ENCODE peak calls at places on chromosomes 5 and 9, in seven cellular contexts. I, F, N, Q, M, J and X are unnamed samples.

GRCh38 chr9:116312221-116312620 is 158.6 kb downstream of the PAPPA start:
- DNase-seq in I (no peak), F (no peak), N (no peak), Q (no peak), M (no peak), J (no peak), X (no peak)

GRCh38 chr5:53730938-53731337 is 170.5 kb downstream of the NDUFS4 start:
- DNase-seq in I (no peak), F (no peak), N (no peak), Q (no peak), M (no peak), J (no peak), X (no peak)

GRCh38 chr5:18314192-18314778 is 680.0 kb downstream of the TAF11L14 start:
- DNase-seq in I (no peak), F (no peak), N (peak), Q (no peak), M (no peak), J (peak), X (peak)

GRCh38 chr5:4511996-4512656 is 628.0 kb upstream of the ADAMTS16 start:
- DNase-seq in I (peak), F (peak), N (no peak), Q (no peak), M (no peak), J (peak), X (peak)

GRCh38 chr5:129904667-129905466 is 602 bp downstream of the CHSY3 start:
- DNase-seq in I (no peak), F (no peak), N (no peak), Q (no peak), M (no peak), J (no peak), X (peak)

GRCh38 chr5:10539685-10539998 is 24.2 kb upstream of the ANKRD33B start:
- DNase-seq in I (no peak), F (no peak), N (no peak), Q (no peak), M (no peak), J (no peak), X (no peak)

GRCh38 chr5:178247481-178248456 is 15.2 kb upstream of the PHYKPL start:
- DNase-seq in I (no peak), F (no peak), N (no peak), Q (no peak), M (no peak), J (no peak), X (peak)

GRCh38 chr5:82388186-82388585 is 110.0 kb upstream of the RPS23 start:
- DNase-seq in I (no peak), F (no peak), N (no peak), Q (no peak), M (no peak), J (no peak), X (no peak)

GRCh38 chr5:43041669-43042175 is 1.6 kb upstream of the ANXA2R start:
- DNase-seq in I (no peak), F (peak), N (no peak), Q (no peak), M (no peak), J (peak), X (no peak)

GRCh38 chr5:37888476-37888875 is 48.6 kb upstream of the GDNF start:
- DNase-seq in I (no peak), F (no peak), N (no peak), Q (no peak), M (no peak), J (no peak), X (no peak)

GRCh38 chr5:109347252-109347888 is 62.4 kb downstream of the PJA2 start:
- DNase-seq in I (no peak), F (no peak), N (no peak), Q (no peak), M (no peak), J (no peak), X (peak)

GRCh38 chr9:72772641-72773040 is 180.2 kb downstream of the ALDH1A1 start:
- DNase-seq in I (no peak), F (no peak), N (no peak), Q (no peak), M (no peak), J (no peak), X (no peak)

GRCh38 chr5:5891350-5891749 is 468.9 kb downstream of the ICE1 start:
- DNase-seq in I (no peak), F (no peak), N (no peak), Q (no peak), M (no peak), J (peak), X (no peak)

GRCh38 chr5:5404376-5404775 is 18.1 kb upstream of the ICE1 start:
- DNase-seq in I (no peak), F (no peak), N (no peak), Q (no peak), M (no peak), J (no peak), X (no peak)

GRCh38 chr5:160230686-160231527 is 1.6 kb downstream of the FABP6 start:
- DNase-seq in I (no peak), F (no peak), N (no peak), Q (no peak), M (peak), J (no peak), X (no peak)
- TF ChIP-seq YY1 in I (no peak), F (no peak), N (no peak), Q (no peak), M (no peak), J (no peak), X (no peak)

GRCh38 chr9:129208191-129209091 is 30.4 kb upstream of the IER5L start:
- DNase-seq in I (peak), F (no peak), N (no peak), Q (peak), M (no peak), J (peak), X (no peak)
- TF ChIP-seq YY1 in I (no peak), F (no peak), N (no peak), Q (no peak), M (no peak), J (no peak), X (no peak)

GRCh38 chr9:128201441-128202369 is 1.5 kb upstream of the DNM1 start:
- DNase-seq in I (no peak), F (peak), N (no peak), Q (no peak), M (no peak), J (peak), X (no peak)
- TF ChIP-seq YY1 in I (no peak), F (no peak), N (no peak), Q (no peak), M (no peak), J (no peak), X (no peak)

DNA sequence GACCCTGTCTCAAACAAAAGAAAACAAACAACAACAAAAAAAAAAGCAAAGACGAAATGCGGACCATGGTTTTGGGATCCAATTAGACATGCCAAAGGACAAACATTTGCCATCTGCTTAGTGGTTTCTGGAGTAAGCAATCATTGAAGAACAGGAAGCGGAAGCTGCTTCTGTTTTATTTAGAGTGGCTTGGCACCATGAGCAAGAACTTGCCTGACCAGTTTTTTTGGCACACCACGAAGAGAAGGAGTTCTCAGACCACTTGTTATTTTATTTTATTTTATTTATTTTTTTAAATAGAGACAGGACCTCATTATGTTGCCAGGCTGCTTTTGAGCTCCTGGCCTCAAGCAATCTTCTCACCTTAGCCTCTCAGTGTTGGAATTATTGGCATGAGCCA is 17.0 kb downstream of the BTF3 start:
- DNase-seq in I (no peak), F (no peak), N (no peak), Q (no peak), M (no peak), J (no peak), X (no peak)
- TF ChIP-seq YY1 in I (no peak), F (no peak), N (no peak), Q (no peak), M (no peak), J (no peak), X (no peak)

DNA sequence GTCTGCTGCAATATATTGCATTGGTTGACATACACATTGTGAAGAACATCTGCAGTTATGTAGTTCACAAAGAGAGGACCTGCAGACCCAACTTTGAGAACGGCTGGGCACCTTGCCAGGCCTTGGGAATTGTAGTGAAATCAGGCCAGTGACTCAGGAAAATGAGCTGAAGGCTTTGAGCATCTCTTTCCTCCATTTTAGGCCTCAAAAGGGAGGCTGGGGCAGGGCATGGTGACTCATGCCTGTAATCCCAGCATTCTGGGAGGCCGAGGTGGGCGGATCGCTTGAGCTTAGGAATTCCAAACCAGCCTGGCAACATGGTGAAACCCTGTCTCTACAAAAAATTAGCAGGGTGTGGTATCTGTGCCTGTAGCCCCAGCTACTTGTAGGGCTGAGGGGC is 1.4 kb upstream of the IPPK start:
- DNase-seq in I (no peak), F (peak), N (peak), Q (no peak), M (no peak), J (peak), X (no peak)
- TF ChIP-seq YY1 in I (no peak), F (no peak), N (peak), Q (no peak), M (no peak), J (peak), X (peak)

GRCh38 chr5:59487068-59487686 is 406.3 kb downstream of the PDE4D start:
- DNase-seq in I (no peak), F (no peak), N (no peak), Q (no peak), M (no peak), J (no peak), X (no peak)
- TF ChIP-seq YY1 in I (no peak), F (no peak), N (no peak), Q (no peak), M (no peak), J (no peak), X (no peak)

DNA sequence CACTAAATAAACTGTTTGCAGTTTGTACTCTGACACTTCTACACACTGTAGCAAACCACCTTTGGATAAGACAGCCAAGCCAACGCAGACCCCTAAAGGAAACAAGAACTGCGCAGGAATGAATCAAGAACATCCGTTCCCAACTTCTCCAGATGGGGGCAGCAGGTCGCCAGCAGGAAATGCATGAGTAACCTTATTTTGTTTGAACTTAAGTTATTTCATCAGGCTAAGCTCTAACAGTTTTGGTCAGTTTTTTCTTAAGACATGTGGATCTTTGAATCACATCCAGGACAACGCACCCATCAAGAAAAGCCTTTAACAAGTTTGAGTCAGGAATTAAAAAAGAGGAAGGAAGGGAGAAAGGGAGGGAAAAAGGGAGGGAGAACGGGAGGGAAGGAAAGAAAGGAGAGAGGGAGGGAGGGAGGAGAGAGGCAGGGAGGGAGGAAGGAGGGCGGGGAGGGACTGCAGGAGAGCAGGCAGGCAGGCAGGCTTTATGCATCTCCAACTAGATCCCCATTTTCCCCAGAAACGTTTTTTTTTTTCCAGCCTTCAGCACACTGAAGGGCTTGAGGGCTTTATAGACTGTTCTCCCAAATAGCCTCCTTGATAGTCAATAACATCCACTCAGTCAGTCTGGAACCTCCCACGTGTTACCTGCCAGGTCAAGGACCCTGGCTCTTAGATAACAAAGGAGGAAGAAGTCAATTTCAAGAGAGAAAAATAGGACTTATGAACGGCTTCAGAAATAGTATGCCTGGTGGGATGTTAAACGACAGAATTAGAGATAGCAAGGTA is 22.2 kb downstream of the BHMT start:
- DNase-seq in I (peak), F (peak), N (peak), Q (peak), M (peak), J (peak), X (peak)
- TF ChIP-seq YY1 in I (peak), F (no peak), N (no peak), Q (no peak), M (no peak), J (no peak), X (no peak)

GRCh38 chr5:137741718-137742117 is 5.8 kb upstream of the KLHL3 start:
- DNase-seq in I (no peak), F (peak), N (no peak), Q (no peak), M (no peak), J (no peak), X (no peak)

GRCh38 chr5:137737349-137738256 is 1.7 kb upstream of the KLHL3 start:
- DNase-seq in I (no peak), F (no peak), N (no peak), Q (no peak), M (no peak), J (no peak), X (no peak)

GRCh38 chr5:137739737-137740136 is 3.8 kb upstream of the KLHL3 start:
- DNase-seq in I (no peak), F (no peak), N (no peak), Q (no peak), M (no peak), J (no peak), X (no peak)

GRCh38 chr5:137735531-137736284 is at the start of gene KLHL3:
- DNase-seq in I (peak), F (peak), N (no peak), Q (peak), M (no peak), J (no peak), X (peak)

GRCh38 chr5:137738947-137739346 is 3.1 kb upstream of the KLHL3 start:
- DNase-seq in I (no peak), F (no peak), N (no peak), Q (no peak), M (no peak), J (no peak), X (no peak)
- TF ChIP-seq YY1 in I (no peak), F (no peak), N (no peak), Q (no peak), M (no peak), J (no peak), X (no peak)